ENCODE peak calls at places on chromosomes 16 and 17, in four cellular contexts. R, I, A and J are unnamed samples.

GRCh38 chr17:37358098-37358829 is 17.5 kb upstream of the C17orf78 start:
- DNase-seq in R (peak; percentile 46), I (peak; percentile 7), A (peak; percentile 62), J (peak; percentile 67)

GRCh38 chr16:71389330-71389729 is 30.8 kb downstream of the CALB2 start:
- DNase-seq in R (no peak), I (no peak), A (no peak), J (no peak)

GRCh38 chr16:67394271-67395104 is 1.2 kb upstream of the TPPP3 start:
- DNase-seq in R (no peak), I (no peak), A (no peak), J (no peak)

GRCh38 chr17:41723801-41724475 is 10.5 kb downstream of the HAP1 start:
- DNase-seq in R (no peak), I (no peak), A (no peak), J (no peak)

GRCh38 chr17:49214665-49215360 is 4.3 kb downstream of the ABI3 start:
- DNase-seq in R (no peak), I (no peak), A (no peak), J (no peak)

GRCh38 chr17:55774834-55775233 is 24.0 kb downstream of the PCTP start:
- DNase-seq in R (no peak), I (no peak), A (no peak), J (no peak)

GRCh38 chr17:81684442-81684911 is 666 bp downstream of the HGS start:
- DNase-seq in R (no peak), I (no peak), A (peak; percentile 74), J (no peak)

GRCh38 chr17:73453090-73453489 is 141.3 kb upstream of the CDC42EP4 start:
- DNase-seq in R (no peak), I (no peak), A (no peak), J (no peak)

GRCh38 chr16:63702981-63703590 is 1418.8 kb downstream of the CDH11 start:
- DNase-seq in R (no peak), I (no peak), A (no peak), J (no peak)

GRCh38 chr16:59604331-59604730 is 870.2 kb upstream of the GOT2 start:
- DNase-seq in R (no peak), I (no peak), A (no peak), J (peak; percentile 4)

GRCh38 chr17:5563451-5563850 is 20.9 kb downstream of the NLRP1 start:
- DNase-seq in R (no peak), I (no peak), A (no peak), J (no peak)

GRCh38 chr16:85424260-85425060 is 188.7 kb upstream of the GSE1 start:
- DNase-seq in R (no peak), I (no peak), A (no peak), J (no peak)

GRCh38 chr17:37741334-37742113 is 3.3 kb downstream of the HNF1B start:
- DNase-seq in R (no peak), I (no peak), A (no peak), J (no peak)

GRCh38 chr16:22189473-22190168 is 16.5 kb upstream of the EEF2K start:
- DNase-seq in R (peak; percentile 73), I (no peak), A (peak; percentile 73), J (peak; percentile 22)

GRCh38 chr17:62109378-62109902 is 44.4 kb upstream of the MED13 start:
- DNase-seq in R (peak; percentile 92), I (no peak), A (no peak), J (peak; percentile 54)

GRCh38 chr17:17671369-17672119 is 9.7 kb upstream of the RAI1 start:
- DNase-seq in R (no peak), I (no peak), A (no peak), J (no peak)

GRCh38 chr16:66578596-66579531 is at the start of gene CMTM2:
- DNase-seq in R (no peak), I (no peak), A (no peak), J (no peak)

GRCh38 chr17:40349477-40350409 is 14.8 kb downstream of the GJD3 start:
- DNase-seq in R (no peak), I (no peak), A (peak; percentile 76), J (no peak)

GRCh38 chr17:38330941-38331411 is 12.8 kb downstream of the GPR179 start:
- DNase-seq in R (no peak), I (no peak), A (no peak), J (no peak)

GRCh38 chr17:45296003-45296832 is 20.6 kb downstream of the MAP3K14 start:
- DNase-seq in R (peak; percentile 22), I (no peak), A (no peak), J (no peak)

GRCh38 chr16:82240111-82240510 is 70.1 kb upstream of the MPHOSPH6 start:
- DNase-seq in R (no peak), I (no peak), A (no peak), J (no peak)

GRCh38 chr16:79381552-79382042 is 218.9 kb downstream of the MAF start:
- DNase-seq in R (no peak), I (no peak), A (no peak), J (no peak)

GRCh38 chr16:54062361-54063346 is 223.9 kb downstream of the IRX3 start:
- DNase-seq in R (no peak), I (no peak), A (no peak), J (no peak)
- TF ChIP-seq CTCF in R (no peak), I (no peak), A (peak; percentile 23), J (no peak)

GRCh38 chr17:29825604-29826003 is 104.4 kb downstream of the SSH2 start:
- DNase-seq in R (no peak), I (no peak), A (no peak), J (no peak)
- H3K4me3 ChIP-seq in R (no peak overlapping the region), I (no peak overlapping the region), A (no peak overlapping the region), J (no peak overlapping the region)

GRCh38 chr17:9053406-9053805 is 32.1 kb downstream of the NTN1 start:
- DNase-seq in R (no peak), I (no peak), A (no peak), J (no peak)

GRCh38 chr17:9052921-9053320 is 31.6 kb downstream of the NTN1 start:
- DNase-seq in R (no peak), I (no peak), A (peak; percentile 28), J (peak; percentile 22)

GRCh38 chr17:9051561-9051960 is 30.3 kb downstream of the NTN1 start:
- DNase-seq in R (no peak), I (no peak), A (no peak), J (no peak)

GRCh38 chr17:9054146-9054545 is 32.8 kb downstream of the NTN1 start:
- DNase-seq in R (no peak), I (no peak), A (peak; percentile 44), J (no peak)

GRCh38 chr17:9050801-9051401 is 29.6 kb downstream of the NTN1 start:
- DNase-seq in R (no peak), I (no peak), A (peak; percentile 56), J (no peak)
- TF ChIP-seq CTCF in R (no peak), I (no peak), A (no peak), J (no peak)

GRCh38 chr17:43027091-43028032 is 2.3 kb downstream of the RND2 start:
- DNase-seq in R (no peak), I (no peak), A (no peak), J (no peak)

GRCh38 chr17:43026610-43027009 is 1.6 kb downstream of the RND2 start:
- DNase-seq in R (no peak), I (no peak), A (no peak), J (peak; percentile 28)

GRCh38 chr17:43025766-43026537 is 921 bp downstream of the RND2 start:
- DNase-seq in R (no peak), I (no peak), A (no peak), J (no peak)

GRCh38 chr17:43025290-43025657 is 243 bp downstream of the RND2 start:
- DNase-seq in R (no peak), I (no peak), A (no peak), J (no peak)

DNA sequence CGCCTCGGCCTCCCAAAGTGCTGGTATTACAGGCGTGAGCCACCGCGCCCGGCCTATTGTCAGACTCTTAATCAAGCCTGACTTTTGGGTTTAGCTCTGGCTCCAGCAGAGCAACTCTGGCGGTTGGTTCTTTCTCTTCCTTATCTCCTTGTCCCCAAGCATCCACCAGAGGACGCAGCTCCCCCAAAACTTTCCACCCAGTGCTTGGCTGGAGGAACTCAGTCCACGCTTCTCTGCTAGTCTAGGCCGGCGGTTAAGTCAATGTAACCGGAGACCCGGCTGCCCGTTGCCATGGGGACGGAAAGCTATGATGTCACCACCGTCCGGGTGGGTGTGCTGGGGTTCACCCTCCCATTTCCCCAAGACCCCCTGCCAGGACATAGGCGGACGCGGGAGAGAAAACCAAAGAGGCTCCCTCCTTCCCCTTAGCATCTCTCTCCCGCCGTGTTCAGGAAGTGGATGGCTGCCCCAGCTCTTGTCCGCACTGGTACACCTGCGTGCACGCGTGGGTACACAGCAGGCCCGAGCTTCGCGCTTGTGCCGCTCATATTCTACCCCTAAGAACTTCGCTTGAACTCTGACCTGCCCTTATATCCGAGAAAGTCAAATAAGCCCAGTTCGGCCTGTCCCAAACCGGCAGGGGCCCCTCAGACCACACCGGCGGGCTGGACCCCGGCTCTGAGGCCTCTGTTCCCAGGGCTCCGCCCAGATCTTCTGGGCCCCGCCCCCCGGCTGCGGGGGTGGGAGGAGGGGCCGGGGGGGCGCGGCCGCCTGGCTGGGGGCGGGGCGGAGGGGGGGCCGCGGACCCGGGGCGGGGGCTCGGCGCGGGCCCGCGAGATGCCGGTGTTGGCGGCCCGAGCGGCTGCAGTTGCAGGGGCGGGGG is at the start of gene RND2:
- DNase-seq in R (peak; percentile 86), I (peak; percentile 83), A (peak; percentile 93), J (peak; percentile 96)
- H3K4me3 ChIP-seq in R (peak within 1 kb of the TSS; percentile 65), I (peak within 1 kb of the TSS; percentile 76), A (peak within 1 kb of the TSS; percentile 65), J (peak within 1 kb of the TSS; percentile 66)

GRCh38 chr16:51376080-51376479 is 225.0 kb upstream of the SALL1 start:
- DNase-seq in R (no peak), I (no peak), A (no peak), J (no peak)

GRCh38 chr16:51374790-51375189 is 223.7 kb upstream of the SALL1 start:
- DNase-seq in R (no peak), I (no peak), A (no peak), J (no peak)

DNA sequence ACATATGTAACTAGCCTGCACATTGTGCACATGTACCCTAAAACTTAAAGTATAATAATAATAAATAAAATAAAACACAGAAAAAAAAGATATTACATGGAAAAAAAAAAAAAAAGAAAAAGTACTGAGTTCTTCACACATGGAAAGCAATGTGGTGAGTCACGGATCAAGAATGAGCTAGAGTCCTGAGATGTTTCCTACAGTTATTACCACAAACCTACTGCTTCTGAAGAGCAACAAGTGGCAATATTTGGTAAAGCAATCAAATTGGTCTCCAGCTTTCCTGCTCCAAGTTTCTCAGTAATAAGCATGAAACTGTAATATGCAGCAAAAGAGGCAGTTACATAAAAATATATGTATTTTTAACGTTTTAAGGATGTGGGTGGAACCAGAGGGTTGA is 223.3 kb upstream of the SALL1 start:
- DNase-seq in R (no peak), I (no peak), A (no peak), J (peak; percentile 67)
- TF ChIP-seq CTCF in R (no peak), I (no peak), A (no peak), J (no peak)

DNA sequence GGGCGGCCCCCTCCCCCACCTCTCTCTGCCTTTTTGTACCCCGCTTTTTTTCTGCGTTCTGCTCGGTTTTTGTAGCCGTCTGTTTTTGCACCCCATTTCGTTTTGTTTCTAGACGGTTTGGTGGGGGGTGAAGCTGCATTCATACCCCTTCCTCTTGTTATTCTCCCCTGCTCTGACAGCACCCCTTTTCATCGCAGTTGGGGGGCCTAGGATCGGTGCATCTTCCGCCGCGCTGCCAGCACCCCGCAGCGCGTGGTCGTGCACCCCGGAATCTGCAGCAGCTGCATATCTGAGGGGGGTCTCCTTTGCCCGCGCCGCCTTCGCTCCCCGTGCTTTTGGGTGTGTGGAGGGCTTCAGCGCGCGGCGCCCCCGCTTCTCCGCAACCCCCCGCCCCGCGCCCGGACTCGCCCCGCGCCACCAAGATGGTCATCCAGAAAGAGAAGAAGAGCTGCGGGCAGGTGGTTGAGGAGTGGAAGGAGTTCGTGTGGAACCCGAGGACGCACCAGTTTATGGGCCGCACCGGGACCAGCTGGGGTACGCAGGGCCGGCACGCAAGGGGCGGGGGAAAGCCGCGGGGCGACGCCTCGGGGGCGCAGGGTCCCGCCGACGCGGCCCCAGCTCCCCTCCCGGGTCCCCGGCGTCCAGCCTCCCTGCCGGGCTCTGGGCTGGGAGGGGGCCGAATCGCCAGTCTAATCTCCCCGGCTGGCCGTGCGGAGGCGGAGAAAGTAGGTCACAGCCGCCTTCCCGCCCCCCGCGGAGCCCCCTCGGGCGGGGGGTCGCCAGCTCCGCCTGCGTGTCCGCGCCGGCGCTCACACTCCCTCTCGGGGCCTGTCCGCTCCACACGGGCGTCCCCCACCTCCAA is 602 bp downstream of the ATP1B2 start:
- DNase-seq in R (no peak), I (no peak), A (no peak), J (no peak)
- H3K4me3 ChIP-seq in R (peak overlapping the region; percentile 44), I (peak overlapping the region; percentile 63), A (peak overlapping the region; percentile 55), J (peak overlapping the region; percentile 54)